ENCODE peak calls at places on chromosomes 4 and X, in six cellular contexts. N is fibroblast of mammary gland, S is pancreas, F is cardiac fibroblast, U is fibroblast of the aortic adventitia, X is cardiac muscle cell. L is an unnamed sample.

GRCh38 chrX:20362268-20363002 is 95.7 kb upstream of the RPS6KA3 start:
- DNase-seq in N (peak), S (no peak), F (peak), U (peak), X (no peak), L (peak)

GRCh38 chrX:106621836-106622235 is 10.1 kb downstream of the RADX start:
- DNase-seq in N (no peak), S (no peak), F (no peak), U (no peak), X (no peak), L (no peak)

GRCh38 chr4:88195666-88196365 is 37.4 kb upstream of the ABCG2 start:
- DNase-seq in N (no peak), S (no peak), F (no peak), U (no peak), X (no peak), L (no peak)

GRCh38 chr4:78612398-78613005 is 60.9 kb downstream of the ANXA3 start:
- DNase-seq in N (peak), S (no peak), F (peak), U (peak), X (peak), L (peak)

GRCh38 chrX:69088171-69088938 is 76.9 kb downstream of the PJA1 start:
- DNase-seq in N (peak), S (peak), F (peak), U (peak), X (no peak), L (peak)

GRCh38 chr4:1771555-1772305 is 21.4 kb upstream of the FGFR3 start:
- DNase-seq in N (no peak), S (no peak), F (no peak), U (no peak), X (no peak), L (no peak)

GRCh38 chrX:47802589-47802988 is 34.1 kb upstream of the ZNF81 start:
- DNase-seq in N (peak), S (no peak), F (peak), U (peak), X (no peak), L (peak)

GRCh38 chrX:56503941-56504673 is 59.3 kb upstream of the UBQLN2 start:
- DNase-seq in N (no peak), S (no peak), F (no peak), U (no peak), X (no peak), L (no peak)

GRCh38 chr4:23373269-23373668 is 516.6 kb downstream of the PPARGC1A start:
- DNase-seq in N (no peak), S (no peak), F (peak), U (peak), X (peak), L (no peak)

GRCh38 chr4:7334521-7335275 is 100.0 kb downstream of the PSAPL1 start:
- DNase-seq in N (no peak), S (no peak), F (no peak), U (no peak), X (no peak), L (no peak)

GRCh38 chrX:136318895-136319597 is 18.3 kb downstream of the ADGRG4 start:
- DNase-seq in N (no peak), S (no peak), F (no peak), U (no peak), X (no peak), L (no peak)

GRCh38 chr4:7988437-7988836 is 48.8 kb upstream of the AFAP1 start:
- DNase-seq in N (peak), S (no peak), F (peak), U (peak), X (no peak), L (peak)

GRCh38 chr4:174948826-174949225 is 30.7 kb downstream of the ADAM29 start:
- DNase-seq in N (no peak), S (no peak), F (no peak), U (no peak), X (no peak), L (no peak)

GRCh38 chr4:174084542-174084941 is 198.9 kb downstream of the FBXO8 start:
- DNase-seq in N (peak), S (no peak), F (peak), U (peak), X (no peak), L (no peak)

GRCh38 chrX:40845331-40845911 is 110.1 kb upstream of the MED14 start:
- DNase-seq in N (peak), S (no peak), F (peak), U (peak), X (peak), L (peak)

GRCh38 chr4:3732076-3733028 is 33.8 kb upstream of the ADRA2C start:
- DNase-seq in N (no peak), S (peak), F (no peak), U (no peak), X (no peak), L (no peak)

GRCh38 chr4:40843696-40844095 is 93.9 kb downstream of the NSUN7 start:
- DNase-seq in N (no peak), S (no peak), F (no peak), U (no peak), X (no peak), L (no peak)

GRCh38 chr4:52946811-52947210 is 84.7 kb downstream of the RASL11B start:
- DNase-seq in N (no peak), S (no peak), F (no peak), U (no peak), X (peak), L (no peak)

GRCh38 chr4:151917145-151917775 is 156.5 kb upstream of the GATB start:
- DNase-seq in N (peak), S (no peak), F (no peak), U (no peak), X (no peak), L (peak)

GRCh38 chr4:151921811-151922210 is 161.0 kb upstream of the GATB start:
- DNase-seq in N (peak), S (no peak), F (peak), U (peak), X (no peak), L (peak)

GRCh38 chr4:151922811-151923210 is 162.0 kb upstream of the GATB start:
- DNase-seq in N (peak), S (no peak), F (no peak), U (peak), X (no peak), L (no peak)

GRCh38 chr4:151921371-151921770 is 160.6 kb upstream of the GATB start:
- DNase-seq in N (peak), S (no peak), F (peak), U (peak), X (no peak), L (peak)

DNA sequence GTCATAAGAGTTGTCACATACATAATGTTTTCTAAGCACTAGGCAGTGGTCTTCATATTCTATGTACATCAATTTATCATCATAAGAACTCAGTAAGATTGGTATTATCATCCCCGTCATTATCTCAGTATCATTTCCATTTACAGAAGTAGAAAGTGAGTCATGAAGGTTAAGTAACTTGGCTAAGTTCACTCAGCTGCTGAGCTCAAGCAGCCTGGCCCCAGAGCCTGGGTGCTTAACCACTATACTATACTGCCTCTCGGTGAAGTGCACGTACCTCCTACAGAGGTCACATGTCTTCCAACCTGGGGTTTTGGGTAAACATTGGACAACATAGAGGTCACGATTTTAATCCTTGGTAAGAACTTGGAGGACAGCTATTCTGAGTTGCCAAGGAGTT is 161.5 kb upstream of the GATB start:
- DNase-seq in N (peak), S (no peak), F (no peak), U (peak), X (no peak), L (peak)
- H3K4me3 ChIP-seq in N (no peak), S (no peak), F (no peak), U (no peak), X (no peak), L (no peak)

DNA sequence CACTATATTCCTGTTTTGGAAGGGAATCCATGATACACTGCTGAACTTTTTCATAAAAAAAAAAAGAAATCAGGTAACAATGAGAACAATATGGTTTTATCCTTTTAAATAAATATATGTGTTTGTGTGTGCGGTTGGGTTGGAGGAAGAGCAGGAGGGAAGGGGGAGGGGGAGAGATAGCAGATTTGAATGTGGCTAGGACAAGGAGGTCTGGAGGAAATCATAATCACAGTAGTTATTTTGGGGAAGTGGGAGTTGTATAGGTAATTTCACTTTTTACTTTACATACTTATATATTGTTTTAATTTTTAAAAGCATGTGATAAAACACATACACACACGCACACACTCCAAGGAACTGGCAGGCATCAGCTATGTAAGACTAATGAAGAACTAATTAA is 134.5 kb upstream of the MBNL3 start:
- DNase-seq in N (no peak), S (no peak), F (no peak), U (no peak), X (no peak), L (no peak)
- H3K4me3 ChIP-seq in N (no peak), S (no peak), F (no peak), U (no peak), X (no peak), L (no peak)

GRCh38 chr4:80261989-80262600 is 4.4 kb upstream of the FGF5 start:
- DNase-seq in N (no peak), S (no peak), F (no peak), U (no peak), X (no peak), L (no peak)
- H3K4me3 ChIP-seq in N (no peak), S (no peak), F (no peak), U (no peak), X (no peak), L (no peak)

DNA sequence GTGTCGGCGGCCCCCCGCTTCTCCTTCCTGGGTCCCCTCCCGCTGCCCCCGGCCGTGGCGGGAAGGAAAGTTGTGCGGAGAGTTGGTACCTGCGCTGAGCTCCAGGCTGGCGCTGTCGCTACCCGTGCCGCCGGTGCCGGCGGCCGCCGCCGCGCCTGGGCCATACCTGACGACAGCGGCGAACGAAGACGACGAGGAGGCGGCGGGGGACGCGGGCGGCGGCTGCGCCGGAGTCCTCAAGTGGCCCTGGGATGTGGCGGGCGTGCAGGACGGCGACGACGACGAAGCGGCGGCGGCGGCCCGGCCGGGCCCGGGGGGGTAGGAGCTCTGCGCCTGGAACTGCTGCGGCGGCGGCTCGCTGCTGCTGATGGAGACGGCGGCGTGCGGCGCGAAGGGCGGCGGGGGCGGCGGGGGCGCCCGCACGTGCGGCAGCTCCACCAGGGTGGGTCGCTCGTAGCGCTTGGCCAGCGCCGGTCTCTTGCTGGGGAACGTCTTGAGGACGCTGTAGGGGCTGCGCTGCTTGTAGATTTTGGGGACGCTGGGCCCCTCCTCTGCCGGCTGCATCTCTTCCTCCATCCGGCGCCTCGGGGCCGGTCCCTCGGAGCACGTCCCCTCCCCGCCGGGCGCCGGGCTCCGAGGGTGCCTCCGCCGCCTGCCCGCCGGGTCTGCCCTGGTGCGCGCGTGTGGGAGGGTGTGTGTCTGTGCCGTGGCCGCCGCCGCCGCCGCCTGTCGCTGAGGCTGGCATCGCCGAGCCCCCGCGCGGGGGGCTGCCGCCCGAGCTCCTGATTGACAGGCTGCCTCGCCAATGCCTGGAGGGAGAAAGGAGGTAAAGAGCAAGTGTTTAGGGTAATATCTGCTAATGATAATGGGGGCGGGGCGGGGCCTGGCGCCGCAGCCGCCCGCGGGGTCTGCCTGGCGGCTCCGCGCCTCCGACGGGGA is 618 bp downstream of the BEND4 start:
- DNase-seq in N (no peak), S (peak), F (no peak), U (no peak), X (peak), L (no peak)
- H3K4me3 ChIP-seq in N (no peak), S (peak), F (no peak), U (peak), X (peak), L (peak)

L was measured in fibroblast of villous mesenchyme.